ENCODE peak calls at places on chromosomes 16 and 17, in ten cellular contexts. X, W, Z, E, I, N, F, M, V and R are unnamed samples.

GRCh38 chr16:566475-567361 is at the start of gene NHLRC4:
- DNase-seq in M (no peak), V (peak), E (peak), I (peak), N (peak), W (peak), Z (no peak), F (peak), X (peak), R (no peak)

GRCh38 chr17:74199306-74200092 is 4.0 kb upstream of the RPL38 start:
- DNase-seq in X (peak), Z (no peak), V (peak), M (no peak), E (peak), F (peak), W (peak), I (peak), N (peak), R (no peak)

GRCh38 chr16:15484662-15485061 is 50.3 kb downstream of the BMERB1 start:
- DNase-seq in F (no peak), I (no peak), X (peak), E (no peak), W (peak), V (no peak), Z (peak), M (peak), N (no peak), R (no peak)

GRCh38 chr16:51939371-51940005 is 607.5 kb downstream of the TOX3 start:
- DNase-seq in X (no peak), Z (no peak), W (no peak), N (no peak), M (no peak), F (no peak), I (no peak), V (no peak), E (no peak), R (no peak)

GRCh38 chr17:15930426-15930825 is 14.5 kb upstream of the ADORA2B start:
- DNase-seq in Z (no peak), I (no peak), M (no peak), W (no peak), V (no peak), E (no peak), F (no peak), X (no peak), N (no peak), R (no peak)

GRCh38 chr16:14369734-14370598 is 260.1 kb downstream of the PARN start:
- DNase-seq in N (no peak), W (peak), F (no peak), M (no peak), E (no peak), X (no peak), V (no peak), I (no peak), Z (no peak), R (no peak)

GRCh38 chr16:89346869-89347268 is 129.4 kb downstream of the ZNF778 start:
- DNase-seq in M (no peak), I (no peak), N (no peak), X (no peak), Z (no peak), F (no peak), E (no peak), V (no peak), W (no peak), R (no peak)

GRCh38 chr16:19502395-19503131 is 19.3 kb downstream of the GDE1 start:
- DNase-seq in X (peak), M (no peak), F (no peak), Z (peak), I (peak), N (peak), W (peak), V (peak), E (peak), R (no peak)

GRCh38 chr17:41544497-41544896 is 16.4 kb upstream of the KRT19 start:
- DNase-seq in W (no peak), E (no peak), M (no peak), Z (peak), I (no peak), F (no peak), V (no peak), X (no peak), N (no peak), R (no peak)

GRCh38 chr16:62022688-62023087 is 13.6 kb downstream of the CDH8 start:
- DNase-seq in N (no peak), X (no peak), M (no peak), I (no peak), Z (no peak), F (no peak), E (no peak), W (no peak), V (no peak), R (no peak)

GRCh38 chr16:25707982-25708583 is 16.3 kb downstream of the HS3ST4 start:
- DNase-seq in W (peak), V (peak), F (no peak), Z (peak), M (no peak), I (peak), X (peak), N (peak), E (peak), R (no peak)

GRCh38 chr17:72466606-72467005 is 345.8 kb downstream of the SOX9 start:
- DNase-seq in E (no peak), W (no peak), I (no peak), M (no peak), F (no peak), X (no peak), Z (no peak), N (no peak), V (no peak), R (no peak)

GRCh38 chr16:89562027-89562599 is 1.6 kb downstream of the RPL13 start:
- DNase-seq in F (no peak), M (no peak), Z (no peak), E (peak), W (peak), V (no peak), N (no peak), I (peak), X (peak), R (no peak)

GRCh38 chr17:43018008-43018853 is 4.0 kb downstream of the VAT1 start:
- DNase-seq in M (no peak), E (no peak), Z (no peak), I (no peak), F (no peak), X (no peak), N (peak), W (no peak), V (no peak), R (no peak)

GRCh38 chr16:57637424-57637823 is 9.0 kb downstream of the ADGRG1 start:
- DNase-seq in I (peak), F (no peak), E (no peak), Z (no peak), W (no peak), X (no peak), N (peak), M (no peak), V (no peak), R (no peak)

GRCh38 chr17:79114455-79115301 is 40.1 kb downstream of the ENGASE start:
- DNase-seq in E (peak), N (no peak), F (no peak), X (no peak), V (no peak), W (no peak), Z (peak), M (no peak), I (no peak), R (no peak)